ENCODE peak calls at places on chromosomes 1 and 21, in nine cellular contexts. R is bronchial epithelial cell; U is kidney epithelial cell; T is activated CD8-positive, alpha-beta memory T cell treated with anti-CD3 and anti-CD28 coated beads for 1 hour; E is fibroblast of the aortic adventitia; F is upper lobe of right lung; G is CD14-positive monocyte; D is aorta; N is left colon. S is an unnamed sample.
A peak's percentile ranks its signal among the peaks of the same experiment; 100 is the strongest.

GRCh38 chr1:39084191-39084590 is 58.0 kb downstream of the NDUFS5 start:
- DNase-seq in R (no peak), U (no peak), T (no peak), E (no peak), F (no peak), G (no peak), D (no peak), N (no peak), S (no peak)

GRCh38 chr1:103949714-103950113 is 200.0 kb downstream of the AMY1C start:
- DNase-seq in R (no peak), U (no peak), T (no peak), E (no peak), F (no peak), G (no peak), D (no peak), N (no peak), S (no peak)

GRCh38 chr1:176374967-176375569 is 87.9 kb upstream of the PAPPA2 start:
- DNase-seq in R (peak; percentile 68), U (peak; percentile 32), T (peak; percentile 37), E (peak; percentile 83), F (peak; percentile 79), G (no peak), D (peak; percentile 85), N (peak; percentile 78), S (peak; percentile 79)

GRCh38 chr1:154856049-154856448 is 14.0 kb downstream of the KCNN3 start:
- DNase-seq in R (no peak), U (no peak), T (no peak), E (no peak), F (no peak), G (no peak), D (no peak), N (no peak), S (no peak)

GRCh38 chr1:28950449-28950848 is 36.1 kb downstream of the EPB41 start:
- DNase-seq in R (no peak), U (no peak), T (no peak), E (no peak), F (no peak), G (no peak), D (no peak), N (no peak), S (no peak)

GRCh38 chr21:28633803-28634572 is 358.7 kb downstream of the LTN1 start:
- DNase-seq in R (peak; percentile 98), U (no peak), T (no peak), E (peak; percentile 99), F (no peak), G (no peak), D (peak; percentile 82), N (no peak), S (peak; percentile 92)

GRCh38 chr1:212030936-212031528 is 4.3 kb downstream of the INTS7 start:
- DNase-seq in R (peak; percentile 90), U (peak; percentile 51), T (no peak), E (peak; percentile 93), F (no peak), G (no peak), D (no peak), N (no peak), S (peak; percentile 74)

GRCh38 chr1:27350673-27351540 is 9.1 kb downstream of the SYTL1 start:
- DNase-seq in R (no peak), U (no peak), T (no peak), E (no peak), F (peak; percentile 79), G (no peak), D (no peak), N (peak; percentile 55), S (no peak)

GRCh38 chr1:27418326-27418761 is 25.9 kb downstream of the GPR3 start:
- DNase-seq in R (peak; percentile 92), U (peak; percentile 84), T (no peak), E (peak; percentile 93), F (no peak), G (no peak), D (peak; percentile 86), N (no peak), S (peak; percentile 96)

GRCh38 chr1:90534669-90535379 is 182.3 kb downstream of the BARHL2 start:
- DNase-seq in R (no peak), U (no peak), T (no peak), E (no peak), F (no peak), G (no peak), D (no peak), N (no peak), S (no peak)

GRCh38 chr1:225987491-225988316 is 11.4 kb downstream of the SDE2 start:
- DNase-seq in R (peak; percentile 59), U (no peak), T (no peak), E (peak; percentile 77), F (no peak), G (no peak), D (no peak), N (no peak), S (peak; percentile 71)

GRCh38 chr21:39538453-39539042 is 74.2 kb upstream of the B3GALT5 start:
- DNase-seq in R (no peak), U (no peak), T (no peak), E (no peak), F (no peak), G (no peak), D (no peak), N (no peak), S (no peak)

GRCh38 chr1:66197785-66198184 is 336.2 kb upstream of the SGIP1 start:
- DNase-seq in R (no peak), U (no peak), T (no peak), E (no peak), F (no peak), G (no peak), D (no peak), N (no peak), S (no peak)

GRCh38 chr1:161085165-161085564 is 4.2 kb downstream of the NECTIN4 start:
- DNase-seq in R (peak; percentile 27), U (no peak), T (no peak), E (no peak), F (no peak), G (no peak), D (no peak), N (no peak), S (no peak)